ENCODE peak calls at places on chromosomes 5 and 9, in six cellular contexts. One of them, this sample, is unnamed.

GRCh38 chr5:141850183-141850768 is 27.9 kb downstream of the PCDH1 start:
- DNase-seq in brain microvascular endothelial cell: peak; percentile 24
- DNase-seq in nephron progenitor cell: no peak
- DNase-seq in GM12865: peak; percentile 44
- DNase-seq in A549: peak; percentile 79
- DNase-seq in AG10803: peak; percentile 46
- DNase-seq in this sample: no peak

GRCh38 chr5:78604693-78605092 is 43.9 kb downstream of the LHFPL2 start:
- DNase-seq in brain microvascular endothelial cell: no peak
- DNase-seq in nephron progenitor cell: no peak
- DNase-seq in GM12865: no peak
- DNase-seq in A549: no peak
- DNase-seq in AG10803: no peak
- DNase-seq in this sample: no peak

GRCh38 chr5:135341021-135341666 is 57.9 kb downstream of the MACROH2A1 start:
- DNase-seq in brain microvascular endothelial cell: no peak
- DNase-seq in nephron progenitor cell: no peak
- DNase-seq in GM12865: no peak
- DNase-seq in A549: no peak
- DNase-seq in AG10803: no peak
- DNase-seq in this sample: no peak

GRCh38 chr5:140588311-140589070 is 23.9 kb downstream of the SLC35A4 start:
- DNase-seq in brain microvascular endothelial cell: no peak
- DNase-seq in nephron progenitor cell: no peak
- DNase-seq in GM12865: no peak
- DNase-seq in A549: no peak
- DNase-seq in AG10803: peak; percentile 66
- DNase-seq in this sample: no peak

GRCh38 chr5:174378116-174378874 is 332.8 kb downstream of the NSG2 start:
- DNase-seq in brain microvascular endothelial cell: no peak
- DNase-seq in nephron progenitor cell: no peak
- DNase-seq in GM12865: no peak
- DNase-seq in A549: no peak
- DNase-seq in AG10803: no peak
- DNase-seq in this sample: no peak

GRCh38 chr9:77616191-77616590 is 31.9 kb downstream of the GNA14 start:
- DNase-seq in brain microvascular endothelial cell: no peak
- DNase-seq in nephron progenitor cell: no peak
- DNase-seq in GM12865: no peak
- DNase-seq in A549: no peak
- DNase-seq in AG10803: no peak
- DNase-seq in this sample: no peak

GRCh38 chr9:125632321-125633115 is 74.5 kb downstream of the MAPKAP1 start:
- DNase-seq in brain microvascular endothelial cell: no peak
- DNase-seq in nephron progenitor cell: no peak
- DNase-seq in GM12865: peak; percentile 93
- DNase-seq in A549: no peak
- DNase-seq in AG10803: no peak
- DNase-seq in this sample: peak; percentile 74

GRCh38 chr5:9124837-9125236 is 421.0 kb downstream of the SEMA5A start:
- DNase-seq in brain microvascular endothelial cell: no peak
- DNase-seq in nephron progenitor cell: no peak
- DNase-seq in GM12865: no peak
- DNase-seq in A549: no peak
- DNase-seq in AG10803: no peak
- DNase-seq in this sample: no peak

GRCh38 chr9:11871832-11872231 is 821.4 kb upstream of the TYRP1 start:
- DNase-seq in brain microvascular endothelial cell: no peak
- DNase-seq in nephron progenitor cell: no peak
- DNase-seq in GM12865: no peak
- DNase-seq in A549: no peak
- DNase-seq in AG10803: no peak
- DNase-seq in this sample: no peak

GRCh38 chr9:20604561-20604960 is 17.7 kb downstream of the MLLT3 start:
- DNase-seq in brain microvascular endothelial cell: no peak
- DNase-seq in nephron progenitor cell: no peak
- DNase-seq in GM12865: peak; percentile 72
- DNase-seq in A549: no peak
- DNase-seq in AG10803: no peak
- DNase-seq in this sample: no peak

GRCh38 chr9:76651114-76651697 is 113.0 kb upstream of the PCA3 start:
- DNase-seq in brain microvascular endothelial cell: no peak
- DNase-seq in nephron progenitor cell: no peak
- DNase-seq in GM12865: peak; percentile 12
- DNase-seq in A549: no peak
- DNase-seq in AG10803: no peak
- DNase-seq in this sample: no peak

GRCh38 chr5:116528519-116529234 is 45.9 kb downstream of the SEMA6A start:
- DNase-seq in brain microvascular endothelial cell: no peak
- DNase-seq in nephron progenitor cell: no peak
- DNase-seq in GM12865: no peak
- DNase-seq in A549: no peak
- DNase-seq in AG10803: no peak
- DNase-seq in this sample: no peak

GRCh38 chr5:126462239-126463014 is 39.2 kb downstream of the GRAMD2B start:
- DNase-seq in brain microvascular endothelial cell: no peak
- DNase-seq in nephron progenitor cell: peak; percentile 19
- DNase-seq in GM12865: peak; percentile 63
- DNase-seq in A549: no peak
- DNase-seq in AG10803: peak; percentile 39
- DNase-seq in this sample: no peak

GRCh38 chr5:50738864-50739263 is 72.4 kb downstream of the PARP8 start:
- DNase-seq in brain microvascular endothelial cell: peak; percentile 10
- DNase-seq in nephron progenitor cell: no peak
- DNase-seq in GM12865: no peak
- DNase-seq in A549: no peak
- DNase-seq in AG10803: no peak
- DNase-seq in this sample: no peak

GRCh38 chr9:36897019-36897418 is 137.0 kb downstream of the PAX5 start:
- DNase-seq in brain microvascular endothelial cell: no peak
- DNase-seq in nephron progenitor cell: no peak
- DNase-seq in GM12865: no peak
- DNase-seq in A549: no peak
- DNase-seq in AG10803: no peak
- DNase-seq in this sample: no peak

GRCh38 chr5:151662805-151663204 is 23.9 kb downstream of the SPARC start:
- DNase-seq in brain microvascular endothelial cell: no peak
- DNase-seq in nephron progenitor cell: no peak
- DNase-seq in GM12865: peak; percentile 89
- DNase-seq in A549: no peak
- DNase-seq in AG10803: no peak
- DNase-seq in this sample: no peak

GRCh38 chr9:125240649-125240999 is 519 bp downstream of the HSPA5 start:
- DNase-seq in brain microvascular endothelial cell: no peak
- DNase-seq in nephron progenitor cell: no peak
- DNase-seq in GM12865: peak; percentile 61
- DNase-seq in A549: no peak
- DNase-seq in AG10803: peak; percentile 26
- DNase-seq in this sample: peak; percentile 62

GRCh38 chr9:118975736-118976135 is 393.5 kb downstream of the BRINP1 start:
- DNase-seq in brain microvascular endothelial cell: no peak
- DNase-seq in nephron progenitor cell: no peak
- DNase-seq in GM12865: no peak
- DNase-seq in A549: no peak
- DNase-seq in AG10803: peak; percentile 45
- DNase-seq in this sample: no peak

GRCh38 chr9:112884086-112884485 is 6.6 kb downstream of the SLC46A2 start:
- DNase-seq in brain microvascular endothelial cell: peak; percentile 9
- DNase-seq in nephron progenitor cell: peak; percentile 33
- DNase-seq in GM12865: no peak
- DNase-seq in A549: no peak
- DNase-seq in AG10803: peak; percentile 38
- DNase-seq in this sample: no peak

GRCh38 chr5:73321757-73322452 is 126.7 kb downstream of the FOXD1 start:
- DNase-seq in brain microvascular endothelial cell: peak; percentile 95
- DNase-seq in nephron progenitor cell: no peak
- DNase-seq in GM12865: no peak
- DNase-seq in A549: peak; percentile 22
- DNase-seq in AG10803: peak; percentile 99
- DNase-seq in this sample: no peak

GRCh38 chr5:5617024-5617423 is 194.5 kb downstream of the ICE1 start:
- DNase-seq in brain microvascular endothelial cell: no peak
- DNase-seq in nephron progenitor cell: no peak
- DNase-seq in GM12865: no peak
- DNase-seq in A549: no peak
- DNase-seq in AG10803: no peak
- DNase-seq in this sample: no peak

GRCh38 chr9:33924978-33925797 is 108.2 kb downstream of the UBE2R2 start:
- DNase-seq in brain microvascular endothelial cell: peak; percentile 66
- DNase-seq in nephron progenitor cell: peak; percentile 45
- DNase-seq in GM12865: peak; percentile 51
- DNase-seq in A549: peak; percentile 71
- DNase-seq in AG10803: peak; percentile 58
- DNase-seq in this sample: peak; percentile 76

GRCh38 chr9:108569624-108570023 is 286.2 kb downstream of the ACTL7B start:
- DNase-seq in brain microvascular endothelial cell: peak; percentile 48
- DNase-seq in nephron progenitor cell: no peak
- DNase-seq in GM12865: no peak
- DNase-seq in A549: no peak
- DNase-seq in AG10803: peak; percentile 72
- DNase-seq in this sample: no peak

GRCh38 chr9:116806075-116806474 is 119.0 kb downstream of the TRIM32 start:
- DNase-seq in brain microvascular endothelial cell: peak; percentile 9
- DNase-seq in nephron progenitor cell: peak; percentile 64
- DNase-seq in GM12865: peak; percentile 13
- DNase-seq in A549: no peak
- DNase-seq in AG10803: peak; percentile 7
- DNase-seq in this sample: peak; percentile 7

This sample was measured in OCI-LY7.